ENCODE peak calls at places on chromosomes 6 and 20, in seven cellular contexts. J, T, E, R, S, K and B are unnamed samples.

GRCh38 chr20:1323830-1324597 is 4.9 kb downstream of the SDCBP2 start:
- DNase-seq in J (peak; percentile 25), T (peak; percentile 61), R (no peak), E (no peak), S (no peak), K (no peak), B (no peak)

GRCh38 chr6:170433163-170434095 is 119.7 kb downstream of the PSMB1 start:
- DNase-seq in K (no peak), R (no peak), E (no peak), J (no peak), T (no peak), S (no peak), B (no peak)

GRCh38 chr6:12911387-12911960 is 194.9 kb downstream of the PHACTR1 start:
- DNase-seq in T (no peak), J (peak; percentile 50), E (no peak), R (no peak), S (no peak), K (peak; percentile 69), B (no peak)

GRCh38 chr6:154410619-154411044 is 54.0 kb upstream of the IPCEF1 start:
- DNase-seq in E (peak; percentile 38), K (peak; percentile 30), R (peak; percentile 95), J (no peak), S (peak; percentile 33), T (no peak), B (no peak)

GRCh38 chr6:170370413-170370812 is 63.9 kb downstream of the FAM120B start:
- DNase-seq in S (no peak), J (no peak), R (no peak), E (no peak), T (no peak), K (no peak), B (no peak)

GRCh38 chr6:149357726-149358538 is 40.4 kb downstream of the TAB2 start:
- DNase-seq in R (no peak), K (no peak), E (no peak), T (no peak), J (peak; percentile 52), S (no peak), B (no peak)

GRCh38 chr6:50047026-50047425 is 2.7 kb downstream of the DEFB112 start:
- DNase-seq in E (no peak), K (no peak), R (no peak), T (no peak), J (no peak), S (no peak), B (no peak)

GRCh38 chr6:114432380-114432779 is 89.6 kb upstream of the HS3ST5 start:
- DNase-seq in R (no peak), T (no peak), J (no peak), E (no peak), K (no peak), S (no peak), B (no peak)

GRCh38 chr6:106771822-106772221 is 142.4 kb downstream of the QRSL1 start:
- DNase-seq in T (no peak), K (no peak), J (no peak), R (no peak), E (no peak), S (no peak), B (no peak)

GRCh38 chr20:20649945-20650344 is 62.5 kb downstream of the RALGAPA2 start:
- DNase-seq in K (no peak), T (no peak), J (no peak), E (no peak), R (no peak), S (no peak), B (no peak)

GRCh38 chr6:26383624-26384417 is 913 bp downstream of the BTN2A2 start:
- DNase-seq in K (no peak), J (no peak), E (no peak), T (no peak), S (no peak), R (no peak), B (peak; percentile 51)

GRCh38 chr6:169213814-169214520 is 39.7 kb downstream of the THBS2 start:
- DNase-seq in J (no peak), S (peak; percentile 28), T (no peak), E (no peak), R (no peak), K (no peak), B (no peak)

GRCh38 chr20:4151991-4152695 is 136.8 kb upstream of the RNF24 start:
- DNase-seq in T (peak; percentile 52), S (no peak), R (no peak), J (no peak), E (no peak), K (no peak), B (no peak)

GRCh38 chr6:132491303-132491702 is 21.6 kb downstream of the STX7 start:
- DNase-seq in T (no peak), S (no peak), K (no peak), R (no peak), J (peak; percentile 52), E (no peak), B (no peak)

GRCh38 chr6:109092074-109092473 is 2.6 kb downstream of the SESN1 start:
- DNase-seq in R (no peak), J (no peak), T (no peak), E (no peak), S (no peak), K (no peak), B (no peak)

GRCh38 chr20:38723069-38723981 is 961 bp upstream of the SLC32A1 start:
- DNase-seq in R (no peak), J (no peak), S (no peak), K (no peak), T (no peak), E (no peak), B (peak; percentile 46)

GRCh38 chr6:134908906-134909516 is 40.9 kb downstream of the ALDH8A1 start:
- DNase-seq in E (peak; percentile 33), R (peak; percentile 99), J (peak; percentile 58), K (peak; percentile 38), S (peak; percentile 49), T (peak; percentile 87), B (no peak)

GRCh38 chr6:39791850-39792500 is at the start of gene DAAM2:
- DNase-seq in J (no peak), T (peak; percentile 71), R (no peak), E (no peak), S (peak; percentile 50), K (peak; percentile 74), B (peak; percentile 49)

GRCh38 chr6:82025271-82025670 is 222.3 kb downstream of the IBTK start:
- DNase-seq in R (no peak), T (no peak), K (no peak), S (no peak), E (no peak), J (no peak), B (no peak)

GRCh38 chr6:121732641-121733040 is 297.2 kb downstream of the GJA1 start:
- DNase-seq in S (no peak), K (no peak), J (no peak), R (no peak), T (no peak), E (no peak), B (no peak)

GRCh38 chr6:143965503-143966171 is 42.4 kb downstream of the PLAGL1 start:
- DNase-seq in S (no peak), E (peak; percentile 4), T (no peak), R (peak; percentile 40), K (no peak), J (no peak), B (no peak)

GRCh38 chr6:124659427-124659826 is 302.8 kb upstream of the RNF217 start:
- DNase-seq in S (no peak), T (no peak), J (no peak), K (no peak), R (no peak), E (no peak), B (no peak)